ENCODE peak calls at places on chromosome 15, in five cellular contexts. One of them, this sample, is unnamed.

GRCh38 chr15:68768321-68768720 is 52.4 kb downstream of the ANP32A start:
- DNase-seq in GM06990: no peak
- DNase-seq in stimulated activated CD8-positive, alpha-beta memory T cell treated with anti-CD3 and anti-CD28 coated beads, Interleukin-4, amount 100 ng/mL, for 1 hour: no peak
- DNase-seq in activated CD4-positive, alpha-beta T cell treated with anti-CD3 and anti-CD28 coated beads, Interleukin-2, amount 10 ng/mL, durations not matched to agents 7 days and 5 days: no peak
- DNase-seq in GOT3: no peak
- DNase-seq in this sample: no peak

GRCh38 chr15:39315200-39315599 is 265.7 kb upstream of the THBS1 start:
- DNase-seq in GM06990: no peak
- DNase-seq in stimulated activated CD8-positive, alpha-beta memory T cell treated with anti-CD3 and anti-CD28 coated beads, Interleukin-4, amount 100 ng/mL, for 1 hour: no peak
- DNase-seq in activated CD4-positive, alpha-beta T cell treated with anti-CD3 and anti-CD28 coated beads, Interleukin-2, amount 10 ng/mL, durations not matched to agents 7 days and 5 days: no peak
- DNase-seq in GOT3: no peak
- DNase-seq in this sample: no peak

GRCh38 chr15:34709866-34710265 is 44.9 kb downstream of the GJD2 start:
- DNase-seq in GM06990: no peak
- DNase-seq in stimulated activated CD8-positive, alpha-beta memory T cell treated with anti-CD3 and anti-CD28 coated beads, Interleukin-4, amount 100 ng/mL, for 1 hour: no peak
- DNase-seq in activated CD4-positive, alpha-beta T cell treated with anti-CD3 and anti-CD28 coated beads, Interleukin-2, amount 10 ng/mL, durations not matched to agents 7 days and 5 days: no peak
- DNase-seq in GOT3: no peak
- DNase-seq in this sample: no peak

GRCh38 chr15:41647269-41647668 is 12.9 kb upstream of the MGA start:
- DNase-seq in GM06990: no peak
- DNase-seq in stimulated activated CD8-positive, alpha-beta memory T cell treated with anti-CD3 and anti-CD28 coated beads, Interleukin-4, amount 100 ng/mL, for 1 hour: no peak
- DNase-seq in activated CD4-positive, alpha-beta T cell treated with anti-CD3 and anti-CD28 coated beads, Interleukin-2, amount 10 ng/mL, durations not matched to agents 7 days and 5 days: no peak
- DNase-seq in GOT3: no peak
- DNase-seq in this sample: no peak

GRCh38 chr15:92494791-92495190 is 101.1 kb downstream of the ST8SIA2 start:
- DNase-seq in GM06990: no peak
- DNase-seq in stimulated activated CD8-positive, alpha-beta memory T cell treated with anti-CD3 and anti-CD28 coated beads, Interleukin-4, amount 100 ng/mL, for 1 hour: no peak
- DNase-seq in activated CD4-positive, alpha-beta T cell treated with anti-CD3 and anti-CD28 coated beads, Interleukin-2, amount 10 ng/mL, durations not matched to agents 7 days and 5 days: no peak
- DNase-seq in GOT3: no peak
- DNase-seq in this sample: no peak

GRCh38 chr15:59147666-59148065 is 42.7 kb downstream of the CCNB2 start:
- DNase-seq in GM06990: no peak
- DNase-seq in stimulated activated CD8-positive, alpha-beta memory T cell treated with anti-CD3 and anti-CD28 coated beads, Interleukin-4, amount 100 ng/mL, for 1 hour: no peak
- DNase-seq in activated CD4-positive, alpha-beta T cell treated with anti-CD3 and anti-CD28 coated beads, Interleukin-2, amount 10 ng/mL, durations not matched to agents 7 days and 5 days: no peak
- DNase-seq in GOT3: no peak
- DNase-seq in this sample: no peak

GRCh38 chr15:43514241-43515057 is 3.0 kb upstream of the MAP1A start:
- DNase-seq in GM06990: no peak
- DNase-seq in stimulated activated CD8-positive, alpha-beta memory T cell treated with anti-CD3 and anti-CD28 coated beads, Interleukin-4, amount 100 ng/mL, for 1 hour: no peak
- DNase-seq in activated CD4-positive, alpha-beta T cell treated with anti-CD3 and anti-CD28 coated beads, Interleukin-2, amount 10 ng/mL, durations not matched to agents 7 days and 5 days: peak; percentile 42
- DNase-seq in GOT3: no peak
- DNase-seq in this sample: no peak

GRCh38 chr15:77738441-77739437 is 106.0 kb upstream of the LINGO1 start:
- DNase-seq in GM06990: no peak
- DNase-seq in stimulated activated CD8-positive, alpha-beta memory T cell treated with anti-CD3 and anti-CD28 coated beads, Interleukin-4, amount 100 ng/mL, for 1 hour: no peak
- DNase-seq in activated CD4-positive, alpha-beta T cell treated with anti-CD3 and anti-CD28 coated beads, Interleukin-2, amount 10 ng/mL, durations not matched to agents 7 days and 5 days: no peak
- DNase-seq in GOT3: no peak
- DNase-seq in this sample: no peak

GRCh38 chr15:63251701-63252100 is 25.7 kb upstream of the APH1B start:
- DNase-seq in GM06990: no peak
- DNase-seq in stimulated activated CD8-positive, alpha-beta memory T cell treated with anti-CD3 and anti-CD28 coated beads, Interleukin-4, amount 100 ng/mL, for 1 hour: no peak
- DNase-seq in activated CD4-positive, alpha-beta T cell treated with anti-CD3 and anti-CD28 coated beads, Interleukin-2, amount 10 ng/mL, durations not matched to agents 7 days and 5 days: no peak
- DNase-seq in GOT3: no peak
- DNase-seq in this sample: no peak

GRCh38 chr15:60840703-60841411 is 361.9 kb upstream of the ICE2 start:
- DNase-seq in GM06990: no peak
- DNase-seq in stimulated activated CD8-positive, alpha-beta memory T cell treated with anti-CD3 and anti-CD28 coated beads, Interleukin-4, amount 100 ng/mL, for 1 hour: peak; percentile 4
- DNase-seq in activated CD4-positive, alpha-beta T cell treated with anti-CD3 and anti-CD28 coated beads, Interleukin-2, amount 10 ng/mL, durations not matched to agents 7 days and 5 days: peak; percentile 69
- DNase-seq in GOT3: no peak
- DNase-seq in this sample: peak; percentile 25

GRCh38 chr15:91627473-91628309 is 225.8 kb upstream of the SLCO3A1 start:
- DNase-seq in GM06990: no peak
- DNase-seq in stimulated activated CD8-positive, alpha-beta memory T cell treated with anti-CD3 and anti-CD28 coated beads, Interleukin-4, amount 100 ng/mL, for 1 hour: no peak
- DNase-seq in activated CD4-positive, alpha-beta T cell treated with anti-CD3 and anti-CD28 coated beads, Interleukin-2, amount 10 ng/mL, durations not matched to agents 7 days and 5 days: no peak
- DNase-seq in GOT3: no peak
- DNase-seq in this sample: no peak

GRCh38 chr15:35725353-35725752 is 179.4 kb upstream of the DPH6 start:
- DNase-seq in GM06990: no peak
- DNase-seq in stimulated activated CD8-positive, alpha-beta memory T cell treated with anti-CD3 and anti-CD28 coated beads, Interleukin-4, amount 100 ng/mL, for 1 hour: no peak
- DNase-seq in activated CD4-positive, alpha-beta T cell treated with anti-CD3 and anti-CD28 coated beads, Interleukin-2, amount 10 ng/mL, durations not matched to agents 7 days and 5 days: no peak
- DNase-seq in GOT3: no peak
- DNase-seq in this sample: no peak

GRCh38 chr15:53837263-53837662 is 77.8 kb upstream of the WDR72 start:
- DNase-seq in GM06990: no peak
- DNase-seq in stimulated activated CD8-positive, alpha-beta memory T cell treated with anti-CD3 and anti-CD28 coated beads, Interleukin-4, amount 100 ng/mL, for 1 hour: no peak
- DNase-seq in activated CD4-positive, alpha-beta T cell treated with anti-CD3 and anti-CD28 coated beads, Interleukin-2, amount 10 ng/mL, durations not matched to agents 7 days and 5 days: no peak
- DNase-seq in GOT3: no peak
- DNase-seq in this sample: no peak

GRCh38 chr15:40787344-40787841 is 17.6 kb downstream of the C15orf62 start:
- DNase-seq in GM06990: no peak
- DNase-seq in stimulated activated CD8-positive, alpha-beta memory T cell treated with anti-CD3 and anti-CD28 coated beads, Interleukin-4, amount 100 ng/mL, for 1 hour: no peak
- DNase-seq in activated CD4-positive, alpha-beta T cell treated with anti-CD3 and anti-CD28 coated beads, Interleukin-2, amount 10 ng/mL, durations not matched to agents 7 days and 5 days: peak; percentile 57
- DNase-seq in GOT3: no peak
- DNase-seq in this sample: peak; percentile 32

GRCh38 chr15:20344601-20345400 is 196.8 kb downstream of the GOLGA6L6 start:
- DNase-seq in GM06990: no peak
- DNase-seq in stimulated activated CD8-positive, alpha-beta memory T cell treated with anti-CD3 and anti-CD28 coated beads, Interleukin-4, amount 100 ng/mL, for 1 hour: no peak
- DNase-seq in activated CD4-positive, alpha-beta T cell treated with anti-CD3 and anti-CD28 coated beads, Interleukin-2, amount 10 ng/mL, durations not matched to agents 7 days and 5 days: no peak
- DNase-seq in GOT3: no peak
- DNase-seq in this sample: no peak

GRCh38 chr15:81400640-81401236 is 26.7 kb upstream of the TMC3 start:
- DNase-seq in GM06990: no peak
- DNase-seq in stimulated activated CD8-positive, alpha-beta memory T cell treated with anti-CD3 and anti-CD28 coated beads, Interleukin-4, amount 100 ng/mL, for 1 hour: no peak
- DNase-seq in activated CD4-positive, alpha-beta T cell treated with anti-CD3 and anti-CD28 coated beads, Interleukin-2, amount 10 ng/mL, durations not matched to agents 7 days and 5 days: peak; percentile 31
- DNase-seq in GOT3: no peak
- DNase-seq in this sample: no peak

GRCh38 chr15:50353999-50354837 is 780 bp downstream of the GABPB1 start:
- DNase-seq in GM06990: peak; percentile 69
- DNase-seq in stimulated activated CD8-positive, alpha-beta memory T cell treated with anti-CD3 and anti-CD28 coated beads, Interleukin-4, amount 100 ng/mL, for 1 hour: peak; percentile 27
- DNase-seq in activated CD4-positive, alpha-beta T cell treated with anti-CD3 and anti-CD28 coated beads, Interleukin-2, amount 10 ng/mL, durations not matched to agents 7 days and 5 days: peak; percentile 69
- DNase-seq in GOT3: no peak
- DNase-seq in this sample: peak; percentile 48

GRCh38 chr15:38895326-38896282 is 331.0 kb upstream of the RASGRP1 start:
- DNase-seq in GM06990: no peak
- DNase-seq in stimulated activated CD8-positive, alpha-beta memory T cell treated with anti-CD3 and anti-CD28 coated beads, Interleukin-4, amount 100 ng/mL, for 1 hour: no peak
- DNase-seq in activated CD4-positive, alpha-beta T cell treated with anti-CD3 and anti-CD28 coated beads, Interleukin-2, amount 10 ng/mL, durations not matched to agents 7 days and 5 days: no peak
- DNase-seq in GOT3: no peak
- DNase-seq in this sample: no peak

GRCh38 chr15:70061086-70061370 is 36.7 kb downstream of the TLE3 start:
- DNase-seq in GM06990: no peak
- DNase-seq in stimulated activated CD8-positive, alpha-beta memory T cell treated with anti-CD3 and anti-CD28 coated beads, Interleukin-4, amount 100 ng/mL, for 1 hour: no peak
- DNase-seq in activated CD4-positive, alpha-beta T cell treated with anti-CD3 and anti-CD28 coated beads, Interleukin-2, amount 10 ng/mL, durations not matched to agents 7 days and 5 days: no peak
- DNase-seq in GOT3: no peak
- DNase-seq in this sample: no peak

GRCh38 chr15:54808321-54808720 is 388.4 kb downstream of the RSL24D1 start:
- DNase-seq in GM06990: no peak
- DNase-seq in stimulated activated CD8-positive, alpha-beta memory T cell treated with anti-CD3 and anti-CD28 coated beads, Interleukin-4, amount 100 ng/mL, for 1 hour: no peak
- DNase-seq in activated CD4-positive, alpha-beta T cell treated with anti-CD3 and anti-CD28 coated beads, Interleukin-2, amount 10 ng/mL, durations not matched to agents 7 days and 5 days: no peak
- DNase-seq in GOT3: no peak
- DNase-seq in this sample: no peak

GRCh38 chr15:79978694-79979519 is 7.9 kb upstream of the BCL2A1 start:
- DNase-seq in GM06990: peak; percentile 78
- DNase-seq in stimulated activated CD8-positive, alpha-beta memory T cell treated with anti-CD3 and anti-CD28 coated beads, Interleukin-4, amount 100 ng/mL, for 1 hour: no peak
- DNase-seq in activated CD4-positive, alpha-beta T cell treated with anti-CD3 and anti-CD28 coated beads, Interleukin-2, amount 10 ng/mL, durations not matched to agents 7 days and 5 days: no peak
- DNase-seq in GOT3: no peak
- DNase-seq in this sample: no peak

GRCh38 chr15:32844118-32844711 is 126.4 kb downstream of the GREM1 start:
- DNase-seq in GM06990: no peak
- DNase-seq in stimulated activated CD8-positive, alpha-beta memory T cell treated with anti-CD3 and anti-CD28 coated beads, Interleukin-4, amount 100 ng/mL, for 1 hour: no peak
- DNase-seq in activated CD4-positive, alpha-beta T cell treated with anti-CD3 and anti-CD28 coated beads, Interleukin-2, amount 10 ng/mL, durations not matched to agents 7 days and 5 days: no peak
- DNase-seq in GOT3: no peak
- DNase-seq in this sample: no peak